ENCODE peak calls at places on chromosome 4, in ten cellular contexts. One of them, this sample, is unnamed.

GRCh38 chr4:5010984-5011383 is 8.3 kb downstream of the CYTL1 start:
- DNase-seq in activated T-helper 1 cell treated with anti-CD3 and anti-CD28 coated beads, Interleukin-2, amount 50 U/mL, for 16 hours: no peak
- DNase-seq in posterior cingulate gyrus: no peak
- DNase-seq in occipital lobe: no peak
- DNase-seq in NCI-H1694 treated with DMSO at 0.1 percent for 48 hours: no peak
- DNase-seq in CD4-positive, alpha-beta T cell: no peak
- DNase-seq in caudate nucleus: no peak
- DNase-seq in left kidney: no peak
- DNase-seq in midbrain: no peak
- DNase-seq in HFF-Myc: no peak
- DNase-seq in this sample: no peak

GRCh38 chr4:188971125-188971524 is 831.9 kb downstream of the TRIML1 start:
- DNase-seq in HFF-Myc: no peak
- DNase-seq in posterior cingulate gyrus: no peak
- DNase-seq in NCI-H1694 treated with DMSO at 0.1 percent for 48 hours: no peak
- DNase-seq in occipital lobe: no peak
- DNase-seq in caudate nucleus: no peak
- DNase-seq in left kidney: peak
- DNase-seq in CD4-positive, alpha-beta T cell: no peak
- DNase-seq in midbrain: peak
- DNase-seq in activated T-helper 1 cell treated with anti-CD3 and anti-CD28 coated beads, Interleukin-2, amount 50 U/mL, for 16 hours: no peak
- DNase-seq in this sample: no peak

GRCh38 chr4:158997660-158998349 is 105.1 kb upstream of the RAPGEF2 start:
- DNase-seq in activated T-helper 1 cell treated with anti-CD3 and anti-CD28 coated beads, Interleukin-2, amount 50 U/mL, for 16 hours: no peak
- DNase-seq in NCI-H1694 treated with DMSO at 0.1 percent for 48 hours: no peak
- DNase-seq in HFF-Myc: no peak
- DNase-seq in CD4-positive, alpha-beta T cell: no peak
- DNase-seq in caudate nucleus: no peak
- DNase-seq in occipital lobe: no peak
- DNase-seq in left kidney: no peak
- DNase-seq in midbrain: no peak
- DNase-seq in posterior cingulate gyrus: no peak
- DNase-seq in this sample: no peak

GRCh38 chr4:22552802-22553201 is 36.9 kb upstream of the ADGRA3 start:
- DNase-seq in HFF-Myc: no peak
- DNase-seq in CD4-positive, alpha-beta T cell: no peak
- DNase-seq in posterior cingulate gyrus: no peak
- DNase-seq in occipital lobe: no peak
- DNase-seq in activated T-helper 1 cell treated with anti-CD3 and anti-CD28 coated beads, Interleukin-2, amount 50 U/mL, for 16 hours: no peak
- DNase-seq in left kidney: no peak
- DNase-seq in midbrain: no peak
- DNase-seq in NCI-H1694 treated with DMSO at 0.1 percent for 48 hours: no peak
- DNase-seq in caudate nucleus: no peak
- DNase-seq in this sample: no peak

GRCh38 chr4:190017357-190018200 is 9.5 kb downstream of the FRG2 start:
- DNase-seq in midbrain: no peak
- DNase-seq in posterior cingulate gyrus: no peak
- DNase-seq in HFF-Myc: no peak
- DNase-seq in NCI-H1694 treated with DMSO at 0.1 percent for 48 hours: no peak
- DNase-seq in CD4-positive, alpha-beta T cell: no peak
- DNase-seq in left kidney: peak
- DNase-seq in caudate nucleus: no peak
- DNase-seq in activated T-helper 1 cell treated with anti-CD3 and anti-CD28 coated beads, Interleukin-2, amount 50 U/mL, for 16 hours: no peak
- DNase-seq in occipital lobe: no peak
- DNase-seq in this sample: no peak

GRCh38 chr4:35934370-35934981 is 309.8 kb downstream of the ARAP2 start:
- DNase-seq in activated T-helper 1 cell treated with anti-CD3 and anti-CD28 coated beads, Interleukin-2, amount 50 U/mL, for 16 hours: no peak
- DNase-seq in left kidney: peak
- DNase-seq in occipital lobe: no peak
- DNase-seq in midbrain: peak
- DNase-seq in NCI-H1694 treated with DMSO at 0.1 percent for 48 hours: peak
- DNase-seq in caudate nucleus: no peak
- DNase-seq in posterior cingulate gyrus: no peak
- DNase-seq in CD4-positive, alpha-beta T cell: no peak
- DNase-seq in HFF-Myc: peak
- DNase-seq in this sample: no peak

GRCh38 chr4:53855886-53856260 is 208.5 kb downstream of the CHIC2 start:
- DNase-seq in posterior cingulate gyrus: no peak
- DNase-seq in CD4-positive, alpha-beta T cell: no peak
- DNase-seq in left kidney: peak
- DNase-seq in NCI-H1694 treated with DMSO at 0.1 percent for 48 hours: no peak
- DNase-seq in activated T-helper 1 cell treated with anti-CD3 and anti-CD28 coated beads, Interleukin-2, amount 50 U/mL, for 16 hours: no peak
- DNase-seq in caudate nucleus: no peak
- DNase-seq in midbrain: no peak
- DNase-seq in HFF-Myc: no peak
- DNase-seq in occipital lobe: no peak
- DNase-seq in this sample: peak

GRCh38 chr4:73470728-73471127 is 10.8 kb upstream of the AFM start:
- DNase-seq in activated T-helper 1 cell treated with anti-CD3 and anti-CD28 coated beads, Interleukin-2, amount 50 U/mL, for 16 hours: no peak
- DNase-seq in left kidney: no peak
- DNase-seq in midbrain: no peak
- DNase-seq in occipital lobe: no peak
- DNase-seq in CD4-positive, alpha-beta T cell: no peak
- DNase-seq in caudate nucleus: no peak
- DNase-seq in posterior cingulate gyrus: no peak
- DNase-seq in NCI-H1694 treated with DMSO at 0.1 percent for 48 hours: no peak
- DNase-seq in HFF-Myc: no peak
- DNase-seq in this sample: no peak

GRCh38 chr4:2792711-2793577 is at the start of gene SH3BP2:
- DNase-seq in HFF-Myc: no peak
- DNase-seq in activated T-helper 1 cell treated with anti-CD3 and anti-CD28 coated beads, Interleukin-2, amount 50 U/mL, for 16 hours: peak
- DNase-seq in posterior cingulate gyrus: peak
- DNase-seq in occipital lobe: no peak
- DNase-seq in left kidney: peak
- DNase-seq in NCI-H1694 treated with DMSO at 0.1 percent for 48 hours: no peak
- DNase-seq in CD4-positive, alpha-beta T cell: peak
- DNase-seq in caudate nucleus: no peak
- DNase-seq in midbrain: peak
- DNase-seq in this sample: no peak

GRCh38 chr4:182881928-182882327 is 35.3 kb downstream of the DCTD start:
- DNase-seq in midbrain: no peak
- DNase-seq in NCI-H1694 treated with DMSO at 0.1 percent for 48 hours: no peak
- DNase-seq in left kidney: no peak
- DNase-seq in HFF-Myc: no peak
- DNase-seq in activated T-helper 1 cell treated with anti-CD3 and anti-CD28 coated beads, Interleukin-2, amount 50 U/mL, for 16 hours: no peak
- DNase-seq in posterior cingulate gyrus: peak
- DNase-seq in caudate nucleus: no peak
- DNase-seq in CD4-positive, alpha-beta T cell: no peak
- DNase-seq in occipital lobe: no peak
- DNase-seq in this sample: no peak

GRCh38 chr4:82909326-82909725 is 8.8 kb downstream of the THAP9 start:
- DNase-seq in CD4-positive, alpha-beta T cell: no peak
- DNase-seq in posterior cingulate gyrus: no peak
- DNase-seq in caudate nucleus: no peak
- DNase-seq in HFF-Myc: no peak
- DNase-seq in activated T-helper 1 cell treated with anti-CD3 and anti-CD28 coated beads, Interleukin-2, amount 50 U/mL, for 16 hours: no peak
- DNase-seq in left kidney: no peak
- DNase-seq in midbrain: no peak
- DNase-seq in occipital lobe: no peak
- DNase-seq in NCI-H1694 treated with DMSO at 0.1 percent for 48 hours: no peak
- DNase-seq in this sample: no peak

GRCh38 chr4:165580379-165580905 is 201.6 kb downstream of the CPE start:
- DNase-seq in midbrain: no peak
- DNase-seq in NCI-H1694 treated with DMSO at 0.1 percent for 48 hours: peak
- DNase-seq in caudate nucleus: no peak
- DNase-seq in activated T-helper 1 cell treated with anti-CD3 and anti-CD28 coated beads, Interleukin-2, amount 50 U/mL, for 16 hours: no peak
- DNase-seq in CD4-positive, alpha-beta T cell: no peak
- DNase-seq in occipital lobe: no peak
- DNase-seq in left kidney: no peak
- DNase-seq in posterior cingulate gyrus: no peak
- DNase-seq in HFF-Myc: peak
- DNase-seq in this sample: no peak

GRCh38 chr4:135718019-135718418 is 1516.4 kb upstream of the PABPC4L start:
- DNase-seq in occipital lobe: no peak
- DNase-seq in CD4-positive, alpha-beta T cell: no peak
- DNase-seq in posterior cingulate gyrus: no peak
- DNase-seq in activated T-helper 1 cell treated with anti-CD3 and anti-CD28 coated beads, Interleukin-2, amount 50 U/mL, for 16 hours: no peak
- DNase-seq in left kidney: no peak
- DNase-seq in NCI-H1694 treated with DMSO at 0.1 percent for 48 hours: no peak
- DNase-seq in midbrain: no peak
- DNase-seq in HFF-Myc: no peak
- DNase-seq in caudate nucleus: no peak
- DNase-seq in this sample: no peak

GRCh38 chr4:1603413-1604135 is 80.5 kb downstream of the FAM53A start:
- DNase-seq in left kidney: no peak
- DNase-seq in midbrain: no peak
- DNase-seq in HFF-Myc: no peak
- DNase-seq in CD4-positive, alpha-beta T cell: no peak
- DNase-seq in activated T-helper 1 cell treated with anti-CD3 and anti-CD28 coated beads, Interleukin-2, amount 50 U/mL, for 16 hours: no peak
- DNase-seq in occipital lobe: no peak
- DNase-seq in NCI-H1694 treated with DMSO at 0.1 percent for 48 hours: no peak
- DNase-seq in caudate nucleus: no peak
- DNase-seq in posterior cingulate gyrus: no peak
- DNase-seq in this sample: no peak

GRCh38 chr4:147862043-147862692 is 130.3 kb downstream of the ARHGAP10 start:
- DNase-seq in posterior cingulate gyrus: no peak
- DNase-seq in left kidney: no peak
- DNase-seq in occipital lobe: no peak
- DNase-seq in HFF-Myc: no peak
- DNase-seq in midbrain: no peak
- DNase-seq in CD4-positive, alpha-beta T cell: no peak
- DNase-seq in NCI-H1694 treated with DMSO at 0.1 percent for 48 hours: no peak
- DNase-seq in activated T-helper 1 cell treated with anti-CD3 and anti-CD28 coated beads, Interleukin-2, amount 50 U/mL, for 16 hours: no peak
- DNase-seq in caudate nucleus: no peak
- DNase-seq in this sample: no peak

GRCh38 chr4:12389604-12390003 is 960.9 kb upstream of the HS3ST1 start:
- DNase-seq in posterior cingulate gyrus: no peak
- DNase-seq in NCI-H1694 treated with DMSO at 0.1 percent for 48 hours: no peak
- DNase-seq in HFF-Myc: no peak
- DNase-seq in activated T-helper 1 cell treated with anti-CD3 and anti-CD28 coated beads, Interleukin-2, amount 50 U/mL, for 16 hours: no peak
- DNase-seq in midbrain: no peak
- DNase-seq in occipital lobe: no peak
- DNase-seq in CD4-positive, alpha-beta T cell: no peak
- DNase-seq in caudate nucleus: no peak
- DNase-seq in left kidney: no peak
- DNase-seq in this sample: no peak

GRCh38 chr4:177052211-177052725 is 257.4 kb upstream of the NEIL3 start:
- DNase-seq in HFF-Myc: no peak
- DNase-seq in caudate nucleus: no peak
- DNase-seq in activated T-helper 1 cell treated with anti-CD3 and anti-CD28 coated beads, Interleukin-2, amount 50 U/mL, for 16 hours: no peak
- DNase-seq in CD4-positive, alpha-beta T cell: no peak
- DNase-seq in left kidney: no peak
- DNase-seq in occipital lobe: no peak
- DNase-seq in posterior cingulate gyrus: no peak
- DNase-seq in midbrain: no peak
- DNase-seq in NCI-H1694 treated with DMSO at 0.1 percent for 48 hours: no peak
- DNase-seq in this sample: no peak

GRCh38 chr4:52105276-52105675 is 54.2 kb downstream of the SPATA18 start:
- DNase-seq in occipital lobe: no peak
- DNase-seq in HFF-Myc: no peak
- DNase-seq in CD4-positive, alpha-beta T cell: no peak
- DNase-seq in caudate nucleus: no peak
- DNase-seq in NCI-H1694 treated with DMSO at 0.1 percent for 48 hours: no peak
- DNase-seq in activated T-helper 1 cell treated with anti-CD3 and anti-CD28 coated beads, Interleukin-2, amount 50 U/mL, for 16 hours: no peak
- DNase-seq in midbrain: no peak
- DNase-seq in posterior cingulate gyrus: no peak
- DNase-seq in left kidney: no peak
- DNase-seq in this sample: no peak

GRCh38 chr4:25805255-25805860 is 57.4 kb downstream of the SEL1L3 start:
- DNase-seq in posterior cingulate gyrus: no peak
- DNase-seq in left kidney: no peak
- DNase-seq in HFF-Myc: no peak
- DNase-seq in activated T-helper 1 cell treated with anti-CD3 and anti-CD28 coated beads, Interleukin-2, amount 50 U/mL, for 16 hours: no peak
- DNase-seq in CD4-positive, alpha-beta T cell: no peak
- DNase-seq in NCI-H1694 treated with DMSO at 0.1 percent for 48 hours: no peak
- DNase-seq in caudate nucleus: no peak
- DNase-seq in midbrain: no peak
- DNase-seq in occipital lobe: no peak
- DNase-seq in this sample: no peak

GRCh38 chr4:106444557-106444956 is 76.0 kb upstream of the GIMD1 start:
- DNase-seq in caudate nucleus: no peak
- DNase-seq in occipital lobe: no peak
- DNase-seq in HFF-Myc: peak
- DNase-seq in posterior cingulate gyrus: no peak
- DNase-seq in activated T-helper 1 cell treated with anti-CD3 and anti-CD28 coated beads, Interleukin-2, amount 50 U/mL, for 16 hours: no peak
- DNase-seq in left kidney: no peak
- DNase-seq in CD4-positive, alpha-beta T cell: no peak
- DNase-seq in NCI-H1694 treated with DMSO at 0.1 percent for 48 hours: no peak
- DNase-seq in midbrain: no peak
- DNase-seq in this sample: no peak

GRCh38 chr4:25667931-25668557 is 12.4 kb downstream of the SLC34A2 start:
- DNase-seq in posterior cingulate gyrus: no peak
- DNase-seq in left kidney: no peak
- DNase-seq in NCI-H1694 treated with DMSO at 0.1 percent for 48 hours: no peak
- DNase-seq in midbrain: no peak
- DNase-seq in caudate nucleus: no peak
- DNase-seq in activated T-helper 1 cell treated with anti-CD3 and anti-CD28 coated beads, Interleukin-2, amount 50 U/mL, for 16 hours: no peak
- DNase-seq in CD4-positive, alpha-beta T cell: no peak
- DNase-seq in HFF-Myc: no peak
- DNase-seq in occipital lobe: no peak
- DNase-seq in this sample: no peak

GRCh38 chr4:85496146-85496849 is 21.3 kb downstream of the ARHGAP24 start:
- DNase-seq in CD4-positive, alpha-beta T cell: no peak
- DNase-seq in left kidney: no peak
- DNase-seq in caudate nucleus: no peak
- DNase-seq in NCI-H1694 treated with DMSO at 0.1 percent for 48 hours: no peak
- DNase-seq in HFF-Myc: no peak
- DNase-seq in midbrain: no peak
- DNase-seq in activated T-helper 1 cell treated with anti-CD3 and anti-CD28 coated beads, Interleukin-2, amount 50 U/mL, for 16 hours: no peak
- DNase-seq in occipital lobe: no peak
- DNase-seq in posterior cingulate gyrus: no peak
- DNase-seq in this sample: no peak

GRCh38 chr4:80202784-80203553 is 5.7 kb downstream of the PRDM8 start:
- DNase-seq in NCI-H1694 treated with DMSO at 0.1 percent for 48 hours: no peak
- DNase-seq in HFF-Myc: no peak
- DNase-seq in occipital lobe: no peak
- DNase-seq in midbrain: no peak
- DNase-seq in posterior cingulate gyrus: peak
- DNase-seq in CD4-positive, alpha-beta T cell: peak
- DNase-seq in caudate nucleus: no peak
- DNase-seq in left kidney: peak
- DNase-seq in activated T-helper 1 cell treated with anti-CD3 and anti-CD28 coated beads, Interleukin-2, amount 50 U/mL, for 16 hours: no peak
- DNase-seq in this sample: no peak

GRCh38 chr4:101651778-101652177 is 138.8 kb upstream of the BANK1 start:
- DNase-seq in posterior cingulate gyrus: no peak
- DNase-seq in NCI-H1694 treated with DMSO at 0.1 percent for 48 hours: peak
- DNase-seq in midbrain: no peak
- DNase-seq in activated T-helper 1 cell treated with anti-CD3 and anti-CD28 coated beads, Interleukin-2, amount 50 U/mL, for 16 hours: no peak
- DNase-seq in occipital lobe: no peak
- DNase-seq in caudate nucleus: no peak
- DNase-seq in HFF-Myc: no peak
- DNase-seq in left kidney: no peak
- DNase-seq in CD4-positive, alpha-beta T cell: no peak
- DNase-seq in this sample: no peak

GRCh38 chr4:67087897-67088296 is 457.4 kb downstream of the CENPC start:
- DNase-seq in occipital lobe: no peak
- DNase-seq in posterior cingulate gyrus: peak
- DNase-seq in HFF-Myc: no peak
- DNase-seq in caudate nucleus: peak
- DNase-seq in left kidney: no peak
- DNase-seq in NCI-H1694 treated with DMSO at 0.1 percent for 48 hours: peak
- DNase-seq in CD4-positive, alpha-beta T cell: no peak
- DNase-seq in activated T-helper 1 cell treated with anti-CD3 and anti-CD28 coated beads, Interleukin-2, amount 50 U/mL, for 16 hours: no peak
- DNase-seq in midbrain: peak
- DNase-seq in this sample: no peak

GRCh38 chr4:184962125-184962638 is 56.1 kb upstream of the HELT start:
- DNase-seq in left kidney: no peak
- DNase-seq in midbrain: no peak
- DNase-seq in posterior cingulate gyrus: no peak
- DNase-seq in caudate nucleus: no peak
- DNase-seq in occipital lobe: no peak
- DNase-seq in CD4-positive, alpha-beta T cell: no peak
- DNase-seq in HFF-Myc: no peak
- DNase-seq in NCI-H1694 treated with DMSO at 0.1 percent for 48 hours: no peak
- DNase-seq in activated T-helper 1 cell treated with anti-CD3 and anti-CD28 coated beads, Interleukin-2, amount 50 U/mL, for 16 hours: no peak
- DNase-seq in this sample: no peak

GRCh38 chr4:156959298-156959702 is 12.3 kb downstream of the PDGFC start:
- DNase-seq in midbrain: no peak
- DNase-seq in CD4-positive, alpha-beta T cell: no peak
- DNase-seq in posterior cingulate gyrus: no peak
- DNase-seq in left kidney: no peak
- DNase-seq in NCI-H1694 treated with DMSO at 0.1 percent for 48 hours: no peak
- DNase-seq in occipital lobe: no peak
- DNase-seq in caudate nucleus: no peak
- DNase-seq in activated T-helper 1 cell treated with anti-CD3 and anti-CD28 coated beads, Interleukin-2, amount 50 U/mL, for 16 hours: no peak
- DNase-seq in HFF-Myc: no peak
- DNase-seq in this sample: no peak

GRCh38 chr4:73998040-73999011 is at the start of gene CXCL5:
- DNase-seq in caudate nucleus: no peak
- DNase-seq in CD4-positive, alpha-beta T cell: no peak
- DNase-seq in posterior cingulate gyrus: peak
- DNase-seq in activated T-helper 1 cell treated with anti-CD3 and anti-CD28 coated beads, Interleukin-2, amount 50 U/mL, for 16 hours: no peak
- DNase-seq in occipital lobe: peak
- DNase-seq in midbrain: peak
- DNase-seq in NCI-H1694 treated with DMSO at 0.1 percent for 48 hours: no peak
- DNase-seq in HFF-Myc: no peak
- DNase-seq in left kidney: peak
- DNase-seq in this sample: no peak